ENCODE peak calls at places on chromosome 1, in seven cellular contexts. G is H54, V is NCI-H2171 treated with DMSO at 0.1 percent for 48 hours, R is ovary, L is NCI-H1105, F is PC-9, C is foreskin fibroblast. D is an unnamed sample.

GRCh38 chr1:43372172-43372571 is 4.4 kb upstream of the ELOVL1 start:
- DNase-seq in L (no peak), G (no peak), C (peak; percentile 67), F (no peak), V (no peak), R (no peak), D (no peak)

GRCh38 chr1:9874959-9875635 is 35.0 kb downstream of the CTNNBIP1 start:
- DNase-seq in R (peak; percentile 84), C (peak; percentile 46), G (peak; percentile 57), V (peak; percentile 76), L (peak; percentile 68), F (peak; percentile 65), D (peak; percentile 94)

GRCh38 chr1:246066553-246066952 is 440.5 kb downstream of the SMYD3 start:
- DNase-seq in R (no peak), F (no peak), L (no peak), G (no peak), V (no peak), C (no peak), D (no peak)

GRCh38 chr1:216598448-216598847 is 124.8 kb downstream of the ESRRG start:
- DNase-seq in F (no peak), L (no peak), V (no peak), C (no peak), G (no peak), R (no peak), D (no peak)

GRCh38 chr1:19068639-19069276 is 112.3 kb upstream of the IFFO2 start:
- DNase-seq in G (no peak), R (no peak), L (no peak), V (no peak), F (no peak), C (no peak), D (no peak)

GRCh38 chr1:3663999-3664699 is 11.8 kb downstream of the TP73 start:
- DNase-seq in C (no peak), F (no peak), L (peak; percentile 92), R (no peak), V (peak; percentile 85), G (no peak), D (no peak)

GRCh38 chr1:183416850-183417690 is 1.1 kb downstream of the NMNAT2 start:
- DNase-seq in F (no peak), V (peak; percentile 82), R (peak; percentile 81), C (peak; percentile 43), L (peak; percentile 49), G (no peak), D (peak; percentile 81)

GRCh38 chr1:113320272-113320671 is 70.0 kb upstream of the MAGI3 start:
- DNase-seq in V (peak; percentile 41), F (no peak), C (no peak), L (peak; percentile 53), G (no peak), R (no peak), D (no peak)

GRCh38 chr1:110619412-110620249 is 13.5 kb upstream of the KCNA2 start:
- DNase-seq in R (peak; percentile 83), C (peak; percentile 67), F (peak; percentile 82), V (peak; percentile 71), G (peak; percentile 78), L (peak; percentile 88), D (peak; percentile 90)

GRCh38 chr1:25590096-25590824 is 26.3 kb upstream of the MAN1C1 start:
- DNase-seq in L (no peak), G (no peak), C (no peak), V (no peak), R (no peak), F (no peak), D (no peak)

GRCh38 chr1:27521336-27522147 is 31.6 kb upstream of the WASF2 start:
- DNase-seq in R (no peak), F (no peak), L (no peak), V (peak; percentile 78), C (no peak), G (no peak), D (no peak)

GRCh38 chr1:55141295-55141893 is 73.8 kb downstream of the USP24 start:
- DNase-seq in L (no peak), V (no peak), C (no peak), R (no peak), G (no peak), F (no peak), D (no peak)

GRCh38 chr1:2396476-2396875 is 4.8 kb downstream of the RER1 start:
- DNase-seq in R (no peak), C (no peak), G (no peak), F (no peak), L (no peak), V (no peak), D (no peak)

GRCh38 chr1:77620273-77620672 is 62.2 kb downstream of the ZZZ3 start:
- DNase-seq in G (no peak), C (no peak), R (no peak), V (no peak), L (no peak), F (no peak), D (no peak)

GRCh38 chr1:78475888-78476610 is 14.7 kb upstream of the PTGFR start:
- DNase-seq in F (no peak), G (no peak), R (no peak), V (no peak), C (no peak), L (no peak), D (no peak)

GRCh38 chr1:246658567-246658966 is 65.6 kb upstream of the SCCPDH start:
- DNase-seq in R (no peak), C (no peak), V (no peak), G (no peak), F (no peak), L (no peak), D (no peak)